ENCODE peak calls at places on chromosomes 16 and 17, in seven cellular contexts. O is C1 segment of cervical spinal cord, D is HTR-8/SVneo, K is EL, C is adrenal gland, A is NCI-H1417, G is lower leg skin. T is an unnamed sample.

GRCh38 chr16:59907671-59908070 is 1173.6 kb upstream of the GOT2 start:
- DNase-seq in K (no peak), O (no peak), C (no peak), D (no peak), A (no peak), G (no peak), T (no peak)

GRCh38 chr17:80844418-80844990 is 147.1 kb upstream of the CHMP6 start:
- DNase-seq in G (no peak), C (peak), K (no peak), A (no peak), D (no peak), O (no peak), T (peak)

GRCh38 chr16:14428043-14428442 is 202.0 kb downstream of the PARN start:
- DNase-seq in A (no peak), O (no peak), K (no peak), D (no peak), C (no peak), G (no peak), T (no peak)

GRCh38 chr16:83689385-83689831 is 118.4 kb upstream of the HSBP1 start:
- DNase-seq in D (peak), O (no peak), A (no peak), C (no peak), K (peak), G (peak), T (no peak)

GRCh38 chr16:27245276-27246231 is 23.0 kb downstream of the NSMCE1 start:
- DNase-seq in A (no peak), D (peak), C (peak), K (peak), G (peak), O (peak), T (no peak)

GRCh38 chr17:20960871-20961270 is 81.9 kb downstream of the USP22 start:
- DNase-seq in K (no peak), O (no peak), A (no peak), D (no peak), C (no peak), G (no peak), T (no peak)

GRCh38 chr17:49528966-49529365 is 33.9 kb downstream of the NGFR start:
- DNase-seq in K (no peak), A (no peak), C (no peak), O (no peak), D (no peak), G (no peak), T (peak)

GRCh38 chr16:81581107-81581506 is 136.5 kb downstream of the CMIP start:
- DNase-seq in C (no peak), A (no peak), O (no peak), K (no peak), D (no peak), G (peak), T (no peak)

GRCh38 chr17:40530531-40530987 is 29.1 kb upstream of the TNS4 start:
- DNase-seq in A (no peak), O (no peak), K (no peak), C (no peak), D (no peak), G (no peak), T (peak)

GRCh38 chr17:50101346-50102163 is 6.4 kb downstream of the PDK2 start:
- DNase-seq in K (no peak), G (no peak), C (peak), O (no peak), D (no peak), A (no peak), T (no peak)

GRCh38 chr17:40559016-40559853 is 6.0 kb downstream of the CCR7 start:
- DNase-seq in O (no peak), G (no peak), C (no peak), D (no peak), A (no peak), K (no peak), T (peak)

GRCh38 chr17:19753661-19754463 is 5.8 kb upstream of the ALDH3A1 start:
- DNase-seq in K (peak), D (no peak), A (no peak), G (no peak), C (peak), O (peak), T (no peak)

GRCh38 chr16:27642753-27643152 is 92.8 kb downstream of the KATNIP start:
- DNase-seq in O (no peak), K (no peak), D (no peak), A (no peak), C (no peak), G (no peak), T (no peak)

GRCh38 chr17:83131268-83132011 is 52.0 kb downstream of the METRNL start:
- DNase-seq in O (no peak), C (no peak), G (no peak), D (no peak), K (no peak), A (no peak), T (peak)

GRCh38 chr16:54538241-54538640 is 251.7 kb upstream of the IRX3 start:
- DNase-seq in A (no peak), C (no peak), D (no peak), O (no peak), G (no peak), K (no peak), T (no peak)

GRCh38 chr16:89378947-89379771 is 111.2 kb downstream of the ANKRD11 start:
- DNase-seq in O (no peak), A (peak), D (no peak), G (no peak), C (peak), K (no peak), T (no peak)

T was measured in suprapubic skin.